ENCODE peak calls at places on chromosomes 13 and 19, in five cellular contexts. D, R, T, O and Z are unnamed samples.

GRCh38 chr13:74250738-74251190 is 116.6 kb upstream of the KLF12 start:
- DNase-seq in D (no peak), T (peak; percentile 1), O (peak; percentile 75), R (no peak), Z (no peak)

GRCh38 chr19:6270076-6270745 is 9.6 kb downstream of the MLLT1 start:
- DNase-seq in O (no peak), R (no peak), T (no peak), D (no peak), Z (no peak)

GRCh38 chr19:51371186-51371690 is 1.2 kb downstream of the NKG7 start:
- DNase-seq in O (no peak), T (no peak), R (no peak), D (no peak), Z (no peak)

GRCh38 chr19:56291857-56292256 is 19.3 kb downstream of the EDDM13 start:
- DNase-seq in D (no peak), T (no peak), R (no peak), O (no peak), Z (no peak)

GRCh38 chr13:111153977-111154332 is 38.8 kb downstream of the ARHGEF7 start:
- DNase-seq in O (no peak), T (peak; percentile 65), R (no peak), D (no peak), Z (no peak)

GRCh38 chr13:108508263-108508662 is 121.1 kb upstream of the MYO16 start:
- DNase-seq in D (peak; percentile 76), T (peak; percentile 41), O (peak; percentile 29), R (no peak), Z (peak; percentile 40)

GRCh38 chr13:94708031-94708571 is 4.2 kb downstream of the SOX21 start:
- DNase-seq in R (peak; percentile 71), T (no peak), O (no peak), D (peak; percentile 75), Z (peak; percentile 80)

GRCh38 chr19:58409010-58409790 is 751 bp downstream of the ZNF584 start:
- DNase-seq in O (peak; percentile 22), D (no peak), R (peak; percentile 58), T (peak; percentile 49), Z (peak; percentile 48)

GRCh38 chr13:21237081-21237480 is 60.6 kb downstream of the MRPL57 start:
- DNase-seq in R (no peak), D (no peak), O (no peak), T (no peak), Z (no peak)

GRCh38 chr13:63311587-63311986 is 1895.9 kb upstream of the PCDH20 start:
- DNase-seq in O (no peak), D (no peak), T (no peak), R (no peak), Z (no peak)

GRCh38 chr13:20799726-20800416 is 26.1 kb upstream of the EEF1AKMT1 start:
- DNase-seq in O (peak; percentile 32), R (no peak), T (no peak), D (no peak), Z (no peak)

GRCh38 chr19:2582984-2583956 is 107.3 kb downstream of the GADD45B start:
- DNase-seq in O (no peak), D (no peak), T (no peak), R (no peak), Z (no peak)

GRCh38 chr19:2578391-2578826 is 102.5 kb downstream of the GADD45B start:
- DNase-seq in T (peak; percentile 67), D (peak; percentile 81), R (peak; percentile 66), O (peak; percentile 49), Z (peak; percentile 55)

GRCh38 chr19:2578911-2579677 is 103.2 kb downstream of the GADD45B start:
- DNase-seq in D (peak; percentile 96), O (peak; percentile 89), R (peak; percentile 91), T (peak; percentile 95), Z (peak; percentile 92)

GRCh38 chr19:2577722-2578335 is 101.9 kb downstream of the GADD45B start:
- DNase-seq in T (no peak), O (no peak), D (no peak), R (no peak), Z (no peak)

GRCh38 chr19:2579678-2580280 is 103.9 kb downstream of the GADD45B start:
- DNase-seq in D (no peak), T (no peak), O (no peak), R (no peak), Z (no peak)
- H2BK120ac ChIP-seq in D (peak overlapping the region; percentile 88), T (peak overlapping the region; percentile 81), O (peak overlapping the region; percentile 89), R (no peak overlapping the region), Z (no peak overlapping the region)

DNA sequence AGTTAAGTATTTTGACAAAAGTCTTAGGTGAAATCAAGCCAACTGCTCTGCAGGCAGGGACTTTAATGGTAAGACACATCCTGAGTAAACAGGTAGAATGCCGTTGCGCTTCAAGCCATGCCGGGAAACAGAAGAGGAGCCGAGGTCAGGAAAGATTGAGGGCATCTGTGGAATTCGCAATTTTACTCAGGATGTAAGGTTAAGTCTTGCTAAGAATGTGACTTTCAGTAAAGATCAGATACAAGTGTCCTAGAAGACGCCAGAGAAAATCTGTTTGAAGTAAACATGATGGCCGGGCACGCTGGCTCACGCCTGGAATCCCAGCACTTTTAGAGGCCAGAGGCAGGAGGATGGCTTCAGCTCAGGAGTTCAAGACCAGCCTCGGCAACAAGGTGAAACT is 33.4 kb upstream of the DPRX start:
- DNase-seq in O (no peak), T (no peak), D (peak; percentile 52), R (no peak), Z (no peak)
- H2BK120ac ChIP-seq in O (no peak overlapping the region), T (no peak overlapping the region), D (no peak overlapping the region), R (peak overlapping the region; percentile 91), Z (no peak overlapping the region)

DNA sequence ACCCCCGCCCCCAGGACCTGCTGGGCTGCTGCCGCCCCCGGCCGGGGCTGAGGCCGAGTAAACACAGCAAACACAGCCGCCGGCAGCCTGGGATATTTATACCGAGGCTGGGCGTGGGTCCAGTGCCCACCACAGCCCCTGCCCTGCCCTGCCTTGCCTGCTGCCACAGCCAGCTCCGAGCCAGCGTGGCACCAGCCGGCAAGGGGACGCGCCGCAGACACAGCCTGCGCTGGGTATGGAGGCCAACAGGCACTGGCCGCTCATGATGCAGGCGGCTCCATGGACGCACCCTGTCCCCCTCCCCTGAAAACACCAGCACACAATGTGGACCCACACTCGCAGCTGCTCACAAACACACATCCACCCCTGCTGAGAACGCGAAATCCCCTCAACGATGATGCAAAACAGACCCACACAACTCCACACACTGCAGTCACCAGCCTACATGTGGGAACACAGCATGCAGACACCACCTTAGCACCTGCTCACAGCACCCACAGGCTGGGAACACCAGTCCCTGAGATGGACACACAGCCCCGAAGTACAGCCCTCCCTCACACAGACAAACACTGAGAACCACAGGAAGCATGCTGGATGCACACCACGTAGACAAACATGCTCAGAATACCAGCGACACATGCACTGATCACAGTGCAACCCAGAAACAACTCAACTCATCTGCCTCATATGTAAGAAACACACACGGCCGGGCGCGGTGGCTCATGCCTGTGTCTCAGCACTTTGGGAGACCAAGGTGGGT is 16.2 kb downstream of the CCDC97 start:
- DNase-seq in D (no peak), R (peak; percentile 53), T (peak; percentile 84), O (peak; percentile 80), Z (no peak)
- H2BK120ac ChIP-seq in D (peak overlapping the region; percentile 86), R (peak overlapping the region; percentile 50), T (peak overlapping the region; percentile 98), O (peak overlapping the region; percentile 99), Z (no peak overlapping the region)

GRCh38 chr13:66219493-66219892 is 1010.6 kb downstream of the PCDH9 start:
- DNase-seq in T (no peak), R (no peak), D (peak; percentile 13), O (no peak), Z (no peak)

GRCh38 chr13:66222926-66223325 is 1007.2 kb downstream of the PCDH9 start:
- DNase-seq in T (no peak), R (no peak), D (no peak), O (no peak), Z (no peak)

GRCh38 chr13:66222127-66222526 is 1008.0 kb downstream of the PCDH9 start:
- DNase-seq in D (no peak), T (no peak), R (no peak), O (no peak), Z (no peak)

GRCh38 chr13:66224644-66225043 is 1005.5 kb downstream of the PCDH9 start:
- DNase-seq in T (peak; percentile 3), D (peak; percentile 92), R (no peak), O (no peak), Z (peak; percentile 62)

GRCh38 chr13:66225071-66225470 is 1005.1 kb downstream of the PCDH9 start:
- DNase-seq in D (peak; percentile 90), R (no peak), O (no peak), T (no peak), Z (peak; percentile 67)
- H2BK120ac ChIP-seq in D (no peak overlapping the region), R (no peak overlapping the region), O (no peak overlapping the region), T (no peak overlapping the region), Z (no peak overlapping the region)

GRCh38 chr19:45463241-45463640 is 4.6 kb upstream of the FOSB start:
- DNase-seq in D (no peak), T (no peak), O (no peak), R (no peak), Z (no peak)
- H2BK120ac ChIP-seq in D (no peak overlapping the region), T (no peak overlapping the region), O (no peak overlapping the region), R (no peak overlapping the region), Z (no peak overlapping the region)

DNA sequence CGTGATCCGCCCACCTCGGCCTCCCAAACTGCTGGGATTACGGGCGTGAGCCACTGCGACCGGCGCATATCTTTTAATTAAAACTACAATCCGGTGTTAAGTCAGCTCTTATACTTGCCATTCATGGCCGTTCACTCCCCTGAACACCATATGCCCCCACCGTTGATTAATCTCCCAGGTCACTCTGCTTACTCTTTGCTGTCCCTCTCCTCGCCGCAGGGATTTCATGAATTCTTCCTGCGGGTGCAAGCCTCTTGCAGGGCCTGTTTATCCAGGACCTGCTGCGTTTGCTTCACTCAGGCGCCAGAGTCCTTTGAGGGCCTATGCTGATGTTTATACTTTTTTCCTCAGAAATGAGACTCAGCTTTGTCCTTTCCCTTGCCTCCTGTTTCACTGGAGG is 996 bp downstream of the ERVV-2 start:
- DNase-seq in O (no peak), T (no peak), D (no peak), R (no peak), Z (no peak)
- H2BK120ac ChIP-seq in O (no peak overlapping the region), T (no peak overlapping the region), D (no peak overlapping the region), R (no peak overlapping the region), Z (no peak overlapping the region)

DNA sequence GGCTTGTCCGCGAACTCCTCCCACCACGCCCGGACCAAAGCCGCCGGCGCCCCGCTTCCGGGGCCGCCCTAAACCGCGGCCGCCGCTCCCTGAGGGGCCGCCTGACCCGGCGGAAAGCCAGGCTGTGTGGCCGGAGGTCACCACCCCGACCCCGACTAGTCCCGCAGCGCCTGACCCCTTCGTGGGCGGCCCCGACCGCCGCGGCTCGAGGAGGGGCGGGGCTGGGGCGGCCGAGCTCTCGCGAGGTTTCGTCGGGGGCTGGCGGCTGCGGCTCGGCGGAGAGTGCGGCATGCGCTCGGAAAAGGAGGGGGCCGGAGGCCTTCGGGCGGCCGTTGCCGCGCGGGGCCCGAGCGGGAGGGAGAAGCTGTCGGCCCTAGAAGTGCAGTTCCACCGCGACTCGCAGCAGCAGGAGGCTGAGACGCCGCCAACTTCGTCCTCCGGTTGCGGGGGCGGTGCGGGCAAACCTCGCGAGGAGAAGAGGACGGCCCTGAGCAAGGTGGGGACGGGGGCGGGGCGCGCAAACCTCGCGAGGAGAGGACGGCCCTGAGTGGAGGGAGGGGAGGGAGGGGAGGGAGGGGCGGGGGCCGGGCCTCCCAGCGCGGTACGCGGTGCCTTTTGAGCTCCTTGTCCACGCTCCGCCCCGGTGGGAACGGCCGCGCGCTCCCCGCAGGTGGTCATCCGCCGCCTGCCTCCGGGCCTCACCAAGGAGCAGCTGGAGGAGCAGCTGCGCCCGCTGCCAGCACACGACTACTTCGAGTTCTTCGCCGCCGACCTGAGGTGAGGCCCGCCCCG is at the start of gene UPF3A:
- DNase-seq in R (peak; percentile 94), D (peak; percentile 96), O (peak; percentile 87), T (peak; percentile 93), Z (peak; percentile 96)
- H2BK120ac ChIP-seq in R (no peak within 1 kb of the TSS), D (peak within 1 kb of the TSS; percentile 3), O (peak within 1 kb of the TSS; percentile 98), T (peak within 1 kb of the TSS; percentile 86), Z (no peak within 1 kb of the TSS)